ENCODE peak calls at places on chromosomes 11 and 22, in four cellular contexts. G is effector memory CD4-positive, alpha-beta T cell; H is endodermal cell; T is CD8-positive, alpha-beta memory T cell. A is an unnamed sample.
A peak's percentile ranks its signal among the peaks of the same experiment; 100 is the strongest.

GRCh38 chr11:43765194-43765593 is 84.7 kb downstream of the HSD17B12 start:
- DNase-seq in T (no peak), H (no peak), G (no peak), A (no peak)

GRCh38 chr11:123054301-123055065 is 7.5 kb downstream of the HSPA8 start:
- DNase-seq in H (peak; percentile 58), T (no peak), G (no peak), A (peak; percentile 65)

GRCh38 chr11:32829680-32830412 is at the start of gene PRRG4:
- DNase-seq in H (peak; percentile 87), G (no peak), T (no peak), A (peak; percentile 2)

GRCh38 chr11:72758690-72759389 is 6.6 kb upstream of the ARAP1 start:
- DNase-seq in G (no peak), T (no peak), H (no peak), A (no peak)

GRCh38 chr11:16917941-16918340 is 96.3 kb downstream of the PLEKHA7 start:
- DNase-seq in G (no peak), T (no peak), H (no peak), A (no peak)

GRCh38 chr11:76215946-76216345 is 9.6 kb upstream of the WNT11 start:
- DNase-seq in G (no peak), T (no peak), H (no peak), A (no peak)

GRCh38 chr11:14891143-14892035 is 642 bp downstream of the CYP2R1 start:
- DNase-seq in G (peak; percentile 76), H (peak; percentile 96), T (peak; percentile 83), A (peak; percentile 88)

GRCh38 chr11:85950317-85951048 is 95.3 kb downstream of the CCDC83 start:
- DNase-seq in G (no peak), T (no peak), H (no peak), A (no peak)

GRCh38 chr11:17846852-17847453 is 112.4 kb downstream of the KCNC1 start:
- DNase-seq in G (no peak), T (no peak), H (no peak), A (no peak)

GRCh38 chr11:8345179-8345578 is 81.5 kb upstream of the LMO1 start:
- DNase-seq in H (no peak), G (no peak), T (no peak), A (no peak)

GRCh38 chr22:23789121-23789520 is 2.4 kb downstream of the SMARCB1 start:
- DNase-seq in H (peak; percentile 62), G (no peak), T (no peak), A (no peak)

GRCh38 chr11:69295079-69295994 is 1.4 kb downstream of the MYEOV start:
- DNase-seq in G (no peak), H (no peak), T (no peak), A (peak; percentile 19)

GRCh38 chr11:46537121-46537520 is 56.7 kb downstream of the AMBRA1 start:
- DNase-seq in H (peak; percentile 58), T (no peak), G (no peak), A (no peak)

GRCh38 chr22:19722915-19723164 is 499 bp upstream of the GP1BB start:
- DNase-seq in G (no peak), T (no peak), H (no peak), A (no peak)

GRCh38 chr11:67022961-67023956 is at the start of gene SYT12:
- DNase-seq in G (no peak), H (peak; percentile 73), T (no peak), A (no peak)

GRCh38 chr22:29306830-29307657 is 594 bp downstream of the GAS2L1 start:
- DNase-seq in H (peak; percentile 91), G (no peak), T (peak; percentile 35), A (no peak)

GRCh38 chr11:65489706-65490310 is 9.0 kb upstream of the MALAT1 start:
- DNase-seq in G (no peak), H (peak; percentile 71), T (no peak), A (peak; percentile 13)

GRCh38 chr11:36454991-36455611 is 55.0 kb downstream of the TRAF6 start:
- DNase-seq in T (no peak), G (no peak), H (peak; percentile 73), A (no peak)

GRCh38 chr11:14904745-14905103 is 12.7 kb upstream of the CYP2R1 start:
- DNase-seq in G (peak; percentile 63), H (peak; percentile 90), T (peak; percentile 79), A (peak; percentile 72)

GRCh38 chr11:111983187-111983986 is 41.8 kb upstream of the DLAT start:
- DNase-seq in G (no peak), T (no peak), H (peak; percentile 92), A (no peak)

GRCh38 chr11:130744804-130745203 is 171.5 kb downstream of the SNX19 start:
- DNase-seq in G (no peak), T (no peak), H (no peak), A (no peak)

GRCh38 chr11:120612363-120613263 is 101.1 kb downstream of the GRIK4 start:
- DNase-seq in H (no peak), G (no peak), T (no peak), A (no peak)

GRCh38 chr11:11579012-11579755 is 42.6 kb downstream of the GALNT18 start:
- DNase-seq in G (no peak), H (peak; percentile 35), T (no peak), A (no peak)

GRCh38 chr11:32451808-32452207 is 16.5 kb upstream of the WT1 start:
- DNase-seq in G (no peak), T (no peak), H (no peak), A (no peak)

GRCh38 chr11:59754494-59754858 is 700 bp upstream of the STX3 start:
- DNase-seq in T (no peak), H (peak; percentile 71), G (no peak), A (no peak)

GRCh38 chr11:13668957-13669521 is 571 bp downstream of the FAR1 start:
- DNase-seq in G (no peak), H (peak; percentile 70), T (no peak), A (peak; percentile 70)

GRCh38 chr22:20523118-20523983 is 15.9 kb downstream of the MED15 start:
- DNase-seq in T (no peak), H (no peak), G (no peak), A (peak; percentile 11)

GRCh38 chr11:115425243-115425642 is 79.0 kb downstream of the CADM1 start:
- DNase-seq in T (no peak), H (no peak), G (no peak), A (no peak)

GRCh38 chr22:43159484-43160178 is 8.3 kb downstream of the TSPO start:
- DNase-seq in H (peak; percentile 86), G (no peak), T (no peak), A (no peak)

GRCh38 chr11:132771746-132772145 is 760.6 kb downstream of the OPCML start:
- DNase-seq in H (no peak), T (no peak), G (no peak), A (no peak)

GRCh38 chr11:126892781-126893180 is 107.8 kb downstream of the KIRREL3 start:
- DNase-seq in H (no peak), G (no peak), T (no peak), A (no peak)

GRCh38 chr11:62001450-62002178 is 34.2 kb upstream of the FTH1 start:
- DNase-seq in H (no peak), G (no peak), T (no peak), A (no peak)

GRCh38 chr11:26319906-26320305 is 12.0 kb upstream of the ANO3 start:
- DNase-seq in T (no peak), G (no peak), H (peak; percentile 66), A (no peak)

GRCh38 chr22:49948573-49948957 is 12.0 kb upstream of the PIM3 start:
- DNase-seq in G (no peak), T (no peak), H (peak; percentile 53), A (no peak)
- H3K4me3 ChIP-seq in G (no peak overlapping the region), T (no peak overlapping the region), H (no peak overlapping the region), A (no peak overlapping the region)

GRCh38 chr22:41324818-41325528 is 23.6 kb downstream of the ZC3H7B start:
- DNase-seq in G (no peak), H (no peak), T (no peak), A (no peak)

GRCh38 chr22:41330169-41330568 is 28.8 kb downstream of the ZC3H7B start:
- DNase-seq in T (no peak), G (no peak), H (no peak), A (no peak)

GRCh38 chr22:41332217-41332616 is 30.9 kb downstream of the ZC3H7B start:
- DNase-seq in T (no peak), H (no peak), G (no peak), A (no peak)

DNA sequence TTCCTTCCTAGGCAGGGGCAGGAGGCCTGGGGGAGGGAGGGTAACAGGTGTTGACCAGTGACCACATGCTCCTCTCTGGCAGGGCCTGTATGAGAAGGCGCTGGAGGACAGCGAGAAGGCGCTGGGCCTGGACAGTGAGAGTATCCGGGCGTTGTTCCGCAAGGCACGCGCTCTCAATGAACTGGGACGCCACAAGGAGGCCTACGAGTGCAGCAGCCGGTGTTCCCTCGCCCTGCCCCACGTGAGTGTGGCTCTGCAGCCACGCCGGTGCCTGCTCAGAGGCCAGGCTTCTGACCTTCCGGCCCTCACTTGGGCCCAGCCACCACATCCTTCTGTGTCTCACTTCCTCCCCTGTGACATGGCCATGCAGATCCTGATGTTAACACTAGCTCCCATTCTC is 25.8 kb downstream of the ZC3H7B start:
- DNase-seq in H (no peak), T (no peak), G (no peak), A (no peak)
- H3K4me1 ChIP-seq in H (no peaks in the 10 kb centered on the region), T (no peaks in the 10 kb centered on the region), G (no peaks in the 10 kb centered on the region), A (no peaks in the 10 kb centered on the region)

GRCh38 chr11:2657697-2658284 is 42.0 kb downstream of the KCNQ1OT1 start:
- DNase-seq in T (no peak), H (no peak), G (no peak), A (no peak)
- H3K9me3 ChIP-seq in T (no peaks in the 10 kb centered on the region), H (peaks cover 71% of the 10 kb centered on the region), G (no peaks in the 10 kb centered on the region), A (no peaks in the 10 kb centered on the region)

GRCh38 chr22:41844513-41844912 is 11.6 kb downstream of the SREBF2 start:
- DNase-seq in G (no peak), H (no peak), T (no peak), A (no peak)
- H3K4me3 ChIP-seq in G (no peak overlapping the region), H (peak overlapping the region; percentile 20), T (no peak overlapping the region), A (no peak overlapping the region)

GRCh38 chr11:83221694-83222093 is 28.2 kb downstream of the ANKRD42 start:
- DNase-seq in T (no peak), G (no peak), H (no peak), A (no peak)
- H3K4me1 ChIP-seq in T (no peaks in the 10 kb centered on the region), G (no peaks in the 10 kb centered on the region), H (peaks cover 6% of the 10 kb centered on the region), A (no peaks in the 10 kb centered on the region)

GRCh38 chr22:47361247-47361646 is 598.8 kb downstream of the TBC1D22A start:
- DNase-seq in T (no peak), G (no peak), H (no peak), A (no peak)
- H3K9me3 ChIP-seq in T (no peaks in the 10 kb centered on the region), G (no peaks in the 10 kb centered on the region), H (peaks cover 76% of the 10 kb centered on the region), A (no peaks in the 10 kb centered on the region)

GRCh38 chr22:31106651-31107205 is 640 bp downstream of the SELENOM start:
- DNase-seq in G (no peak), H (no peak), T (no peak), A (no peak)
- H3K4me3 ChIP-seq in G (peak overlapping the region; percentile 52), H (peak overlapping the region; percentile 76), T (peak overlapping the region; percentile 92), A (peak overlapping the region; percentile 38)

DNA sequence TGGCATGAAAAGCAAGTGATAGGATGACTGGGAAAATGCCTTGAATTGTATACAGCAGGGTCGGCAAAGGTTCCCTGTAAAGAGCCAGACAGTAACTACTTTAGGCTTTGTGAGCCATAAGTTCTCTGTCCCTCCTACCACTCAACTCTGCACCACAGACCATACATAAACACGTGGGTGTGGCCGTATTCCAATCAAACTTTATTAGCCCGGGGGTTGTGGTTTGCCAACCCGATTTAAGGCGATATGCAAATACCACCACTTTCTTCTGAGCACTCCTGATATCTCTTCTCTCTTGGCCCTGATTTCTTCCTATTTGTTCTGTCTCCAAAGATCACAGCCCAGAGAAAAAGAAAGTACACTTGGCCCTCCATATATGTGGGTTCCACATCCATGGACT is 87.5 kb downstream of the MN1 start:
- DNase-seq in T (no peak), H (no peak), G (no peak), A (no peak)
- H3K4me1 ChIP-seq in T (no peaks in the 10 kb centered on the region), H (no peaks in the 10 kb centered on the region), G (no peaks in the 10 kb centered on the region), A (no peaks in the 10 kb centered on the region)

A was measured in CD4-positive, alpha-beta memory T cell.